ENCODE peak calls at places on chromosome 1, in six cellular contexts. D, B, N, L, R and U are unnamed samples.

GRCh38 chr1:109193653-109194590 is 19.8 kb upstream of the SARS1 start:
- DNase-seq in D (peak), B (peak), N (peak), L (no peak), R (no peak), U (no peak)

GRCh38 chr1:28591708-28592313 is at the start of gene RAB42:
- DNase-seq in D (peak), B (no peak), N (no peak), L (no peak), R (no peak), U (no peak)

GRCh38 chr1:94787676-94788075 is 32.5 kb upstream of the SLC44A3 start:
- DNase-seq in D (no peak), B (no peak), N (no peak), L (no peak), R (no peak), U (no peak)

GRCh38 chr1:78831731-78832360 is 174.7 kb downstream of the ADGRL4 start:
- DNase-seq in D (no peak), B (no peak), N (no peak), L (no peak), R (no peak), U (no peak)

GRCh38 chr1:116321766-116322175 is 51.3 kb upstream of the ATP1A1 start:
- DNase-seq in D (no peak), B (no peak), N (peak), L (no peak), R (no peak), U (no peak)

GRCh38 chr1:54499097-54500029 is 48.7 kb upstream of the ACOT11 start:
- DNase-seq in D (no peak), B (no peak), N (no peak), L (peak), R (no peak), U (no peak)

GRCh38 chr1:206768472-206769330 is 1.9 kb upstream of the IL19 start:
- DNase-seq in D (no peak), B (no peak), N (no peak), L (no peak), R (no peak), U (no peak)

GRCh38 chr1:26410706-26411623 is at the start of gene LIN28A:
- DNase-seq in D (peak), B (no peak), N (no peak), L (no peak), R (no peak), U (no peak)

GRCh38 chr1:112975336-112975735 is 19.3 kb upstream of the SLC16A1 start:
- DNase-seq in D (no peak), B (no peak), N (no peak), L (no peak), R (no peak), U (no peak)

GRCh38 chr1:68358439-68358838 is 91.3 kb downstream of the RPE65 start:
- DNase-seq in D (no peak), B (no peak), N (no peak), L (no peak), R (no peak), U (no peak)